ENCODE peak calls at places on chromosomes 4 and X, in nine cellular contexts. One of them, this sample, is unnamed. For H3K27me3 and H3K4me1, the result is how much of the 10 kb centered on the place peaks cover.

GRCh38 chr4:139692300-139693012 is 26.8 kb downstream of the MGST2 start:
- DNase-seq in H9: peak
- DNase-seq in lower lobe of right lung: no peak
- DNase-seq in IMR-90: no peak
- DNase-seq in ascending aorta: no peak
- DNase-seq in pancreas: no peak
- DNase-seq in Peyer's patch: no peak
- DNase-seq in endothelial cell of umbilical vein: peak
- DNase-seq in heart right ventricle: peak
- DNase-seq in this sample: no peak

GRCh38 chr4:166318810-166319525 is 445.9 kb downstream of the TLL1 start:
- DNase-seq in pancreas: no peak
- DNase-seq in ascending aorta: no peak
- DNase-seq in Peyer's patch: no peak
- DNase-seq in lower lobe of right lung: no peak
- DNase-seq in endothelial cell of umbilical vein: no peak
- DNase-seq in IMR-90: peak
- DNase-seq in H9: no peak
- DNase-seq in heart right ventricle: no peak
- DNase-seq in this sample: no peak

GRCh38 chr4:33411182-33411581 is 2691.0 kb downstream of the PCDH7 start:
- DNase-seq in endothelial cell of umbilical vein: no peak
- DNase-seq in IMR-90: no peak
- DNase-seq in lower lobe of right lung: no peak
- DNase-seq in ascending aorta: no peak
- DNase-seq in pancreas: no peak
- DNase-seq in H9: no peak
- DNase-seq in heart right ventricle: no peak
- DNase-seq in Peyer's patch: no peak
- DNase-seq in this sample: no peak

GRCh38 chrX:27976284-27976683 is 5.0 kb downstream of the DCAF8L1 start:
- DNase-seq in IMR-90: no peak
- DNase-seq in endothelial cell of umbilical vein: no peak
- DNase-seq in pancreas: no peak
- DNase-seq in lower lobe of right lung: no peak
- DNase-seq in H9: no peak
- DNase-seq in ascending aorta: no peak
- DNase-seq in Peyer's patch: no peak
- DNase-seq in heart right ventricle: peak
- DNase-seq in this sample: no peak

GRCh38 chr4:155509619-155510018 is 132.9 kb upstream of the MAP9 start:
- DNase-seq in lower lobe of right lung: no peak
- DNase-seq in H9: no peak
- DNase-seq in IMR-90: peak
- DNase-seq in ascending aorta: no peak
- DNase-seq in pancreas: no peak
- DNase-seq in Peyer's patch: no peak
- DNase-seq in endothelial cell of umbilical vein: peak
- DNase-seq in heart right ventricle: no peak
- DNase-seq in this sample: no peak

GRCh38 chr4:138290803-138291202 is 48.7 kb upstream of the SLC7A11 start:
- DNase-seq in ascending aorta: no peak
- DNase-seq in heart right ventricle: no peak
- DNase-seq in lower lobe of right lung: no peak
- DNase-seq in pancreas: no peak
- DNase-seq in IMR-90: no peak
- DNase-seq in endothelial cell of umbilical vein: no peak
- DNase-seq in H9: no peak
- DNase-seq in Peyer's patch: no peak
- DNase-seq in this sample: no peak

GRCh38 chr4:54498661-54499111 is 159.1 kb upstream of the KIT start:
- DNase-seq in IMR-90: peak
- DNase-seq in endothelial cell of umbilical vein: no peak
- DNase-seq in lower lobe of right lung: no peak
- DNase-seq in H9: no peak
- DNase-seq in Peyer's patch: no peak
- DNase-seq in heart right ventricle: no peak
- DNase-seq in ascending aorta: no peak
- DNase-seq in pancreas: no peak
- DNase-seq in this sample: no peak

GRCh38 chr4:129526812-129527211 is 430.9 kb downstream of the C4orf33 start:
- DNase-seq in IMR-90: no peak
- DNase-seq in H9: no peak
- DNase-seq in ascending aorta: no peak
- DNase-seq in pancreas: no peak
- DNase-seq in endothelial cell of umbilical vein: peak
- DNase-seq in Peyer's patch: no peak
- DNase-seq in heart right ventricle: no peak
- DNase-seq in lower lobe of right lung: no peak
- DNase-seq in this sample: no peak

GRCh38 chr4:11424896-11425295 is 3.8 kb downstream of the HS3ST1 start:
- DNase-seq in lower lobe of right lung: no peak
- DNase-seq in ascending aorta: no peak
- DNase-seq in H9: no peak
- DNase-seq in IMR-90: no peak
- DNase-seq in Peyer's patch: no peak
- DNase-seq in pancreas: no peak
- DNase-seq in endothelial cell of umbilical vein: no peak
- DNase-seq in heart right ventricle: no peak
- DNase-seq in this sample: no peak

GRCh38 chrX:48794993-48795501 is 6.8 kb upstream of the HDAC6 start:
- DNase-seq in pancreas: no peak
- DNase-seq in endothelial cell of umbilical vein: no peak
- DNase-seq in IMR-90: peak
- DNase-seq in ascending aorta: no peak
- DNase-seq in Peyer's patch: no peak
- DNase-seq in lower lobe of right lung: peak
- DNase-seq in heart right ventricle: no peak
- DNase-seq in H9: no peak
- DNase-seq in this sample: no peak

GRCh38 chr4:123043013-123043412 is 120.6 kb upstream of the NUDT6 start:
- DNase-seq in Peyer's patch: no peak
- DNase-seq in ascending aorta: no peak
- DNase-seq in pancreas: no peak
- DNase-seq in IMR-90: no peak
- DNase-seq in H9: no peak
- DNase-seq in endothelial cell of umbilical vein: no peak
- DNase-seq in lower lobe of right lung: no peak
- DNase-seq in heart right ventricle: no peak
- DNase-seq in this sample: no peak

GRCh38 chrX:48648299-48648698 is 35.3 kb upstream of the WAS start:
- DNase-seq in IMR-90: peak
- DNase-seq in H9: peak
- DNase-seq in heart right ventricle: peak
- DNase-seq in ascending aorta: no peak
- DNase-seq in lower lobe of right lung: no peak
- DNase-seq in endothelial cell of umbilical vein: peak
- DNase-seq in Peyer's patch: peak
- DNase-seq in pancreas: no peak
- DNase-seq in this sample: peak

GRCh38 chr4:71229477-71230257 is 109.2 kb upstream of the SLC4A4 start:
- DNase-seq in H9: peak
- DNase-seq in ascending aorta: no peak
- DNase-seq in heart right ventricle: no peak
- DNase-seq in endothelial cell of umbilical vein: peak
- DNase-seq in pancreas: peak
- DNase-seq in lower lobe of right lung: no peak
- DNase-seq in IMR-90: peak
- DNase-seq in Peyer's patch: peak
- DNase-seq in this sample: no peak

GRCh38 chrX:110301194-110301593 is 16.7 kb downstream of the AMMECR1 start:
- DNase-seq in ascending aorta: no peak
- DNase-seq in endothelial cell of umbilical vein: no peak
- DNase-seq in Peyer's patch: no peak
- DNase-seq in IMR-90: no peak
- DNase-seq in H9: no peak
- DNase-seq in heart right ventricle: no peak
- DNase-seq in lower lobe of right lung: no peak
- DNase-seq in pancreas: no peak
- DNase-seq in this sample: no peak

GRCh38 chrX:53374222-53374820 is 48.1 kb downstream of the SMC1A start:
- DNase-seq in ascending aorta: no peak
- DNase-seq in heart right ventricle: no peak
- DNase-seq in H9: no peak
- DNase-seq in lower lobe of right lung: no peak
- DNase-seq in IMR-90: peak
- DNase-seq in Peyer's patch: no peak
- DNase-seq in pancreas: no peak
- DNase-seq in endothelial cell of umbilical vein: no peak
- DNase-seq in this sample: no peak

GRCh38 chr4:166538491-166539005 is 665.5 kb downstream of the TLL1 start:
- DNase-seq in IMR-90: no peak
- DNase-seq in endothelial cell of umbilical vein: no peak
- DNase-seq in heart right ventricle: no peak
- DNase-seq in lower lobe of right lung: no peak
- DNase-seq in pancreas: no peak
- DNase-seq in Peyer's patch: no peak
- DNase-seq in ascending aorta: no peak
- DNase-seq in H9: no peak
- DNase-seq in this sample: no peak

GRCh38 chr4:13849778-13850177 is 222.3 kb upstream of the BOD1L1 start:
- DNase-seq in pancreas: no peak
- DNase-seq in heart right ventricle: no peak
- DNase-seq in Peyer's patch: no peak
- DNase-seq in H9: no peak
- DNase-seq in IMR-90: no peak
- DNase-seq in lower lobe of right lung: no peak
- DNase-seq in endothelial cell of umbilical vein: no peak
- DNase-seq in ascending aorta: no peak
- DNase-seq in this sample: no peak

GRCh38 chr4:139299536-139299935 is 1.8 kb upstream of the NAA15 start:
- DNase-seq in Peyer's patch: no peak
- DNase-seq in endothelial cell of umbilical vein: no peak
- DNase-seq in H9: no peak
- DNase-seq in lower lobe of right lung: no peak
- DNase-seq in pancreas: no peak
- DNase-seq in heart right ventricle: no peak
- DNase-seq in IMR-90: peak
- DNase-seq in ascending aorta: no peak
- DNase-seq in this sample: no peak

GRCh38 chrX:80285131-80285773 is 135.0 kb upstream of the TENT5D start:
- DNase-seq in endothelial cell of umbilical vein: no peak
- DNase-seq in H9: peak
- DNase-seq in IMR-90: peak
- DNase-seq in ascending aorta: no peak
- DNase-seq in lower lobe of right lung: no peak
- DNase-seq in pancreas: no peak
- DNase-seq in heart right ventricle: no peak
- DNase-seq in Peyer's patch: peak
- DNase-seq in this sample: no peak

GRCh38 chr4:26619784-26620183 is 35.9 kb downstream of the TBC1D19 start:
- DNase-seq in heart right ventricle: no peak
- DNase-seq in endothelial cell of umbilical vein: no peak
- DNase-seq in Peyer's patch: no peak
- DNase-seq in lower lobe of right lung: no peak
- DNase-seq in IMR-90: peak
- DNase-seq in H9: no peak
- DNase-seq in ascending aorta: no peak
- DNase-seq in pancreas: no peak
- DNase-seq in this sample: no peak

DNA sequence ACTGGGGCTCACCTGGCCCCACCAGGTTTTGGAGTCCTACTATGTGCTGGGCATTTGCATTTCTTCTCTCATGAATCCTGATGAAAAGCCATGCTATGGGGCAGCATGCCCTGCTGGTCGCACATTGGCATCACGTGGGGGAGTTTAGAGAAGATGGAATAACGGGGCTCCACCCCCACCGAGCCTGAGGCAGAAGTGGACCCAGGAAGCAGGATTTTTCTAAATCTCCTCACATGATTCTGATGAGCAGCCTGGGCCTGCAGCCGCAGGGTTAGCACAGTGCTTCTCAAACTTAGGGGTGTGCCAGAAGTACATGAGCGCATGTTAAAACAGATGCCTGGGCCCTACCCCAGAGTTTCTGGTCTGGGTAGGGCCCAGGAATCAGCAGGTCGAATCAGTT is 4.6 kb upstream of the SORCS2 start:
- DNase-seq in ascending aorta: no peak
- DNase-seq in endothelial cell of umbilical vein: no peak
- DNase-seq in IMR-90: no peak
- DNase-seq in heart right ventricle: no peak
- DNase-seq in lower lobe of right lung: peak
- DNase-seq in H9: no peak
- DNase-seq in pancreas: peak
- DNase-seq in Peyer's patch: peak
- DNase-seq in this sample: no peak
- H3K27me3 ChIP-seq in ascending aorta: under half
- H3K27me3 ChIP-seq in endothelial cell of umbilical vein: under half
- H3K27me3 ChIP-seq in IMR-90: half or more
- H3K27me3 ChIP-seq in heart right ventricle: under half
- H3K27me3 ChIP-seq in lower lobe of right lung: half or more
- H3K27me3 ChIP-seq in H9: under half
- H3K27me3 ChIP-seq in pancreas: under half
- H3K27me3 ChIP-seq in Peyer's patch: under half
- H3K27me3 ChIP-seq in this sample: under half

GRCh38 chrX:147072747-147073146 is 258.2 kb upstream of the CXorf51A start:
- DNase-seq in H9: no peak
- DNase-seq in endothelial cell of umbilical vein: no peak
- DNase-seq in Peyer's patch: no peak
- DNase-seq in IMR-90: no peak
- DNase-seq in pancreas: no peak
- DNase-seq in lower lobe of right lung: no peak
- DNase-seq in heart right ventricle: no peak
- DNase-seq in ascending aorta: no peak
- DNase-seq in this sample: no peak
- H3K27ac ChIP-seq in H9: no peak
- H3K27ac ChIP-seq in endothelial cell of umbilical vein: no peak
- H3K27ac ChIP-seq in Peyer's patch: no peak
- H3K27ac ChIP-seq in IMR-90: no peak
- H3K27ac ChIP-seq in pancreas: no peak
- H3K27ac ChIP-seq in lower lobe of right lung: no peak
- H3K27ac ChIP-seq in heart right ventricle: no peak
- H3K27ac ChIP-seq in ascending aorta: no peak
- H3K27ac ChIP-seq in this sample: no peak

DNA sequence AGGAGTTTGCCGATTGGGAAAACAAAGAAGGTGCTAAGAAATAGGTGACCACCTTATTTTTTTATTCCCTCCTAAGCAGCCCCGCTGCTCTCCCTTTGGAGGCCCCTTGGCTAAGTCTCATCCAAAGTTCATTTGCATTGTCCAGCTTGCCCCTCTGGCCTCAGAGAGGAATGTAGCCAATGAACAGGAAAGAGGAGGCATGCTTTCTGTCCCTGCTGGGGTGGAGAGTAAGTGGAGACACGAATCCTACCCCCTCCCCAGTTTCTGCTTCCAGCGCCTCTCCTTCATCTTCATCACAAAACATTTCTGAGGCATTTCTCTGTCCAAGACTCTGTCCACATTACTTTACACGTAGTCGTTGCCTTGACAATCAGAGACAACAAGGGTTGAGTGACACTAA is 38.7 kb downstream of the NLGN3 start:
- DNase-seq in ascending aorta: no peak
- DNase-seq in heart right ventricle: no peak
- DNase-seq in IMR-90: no peak
- DNase-seq in endothelial cell of umbilical vein: no peak
- DNase-seq in H9: no peak
- DNase-seq in lower lobe of right lung: no peak
- DNase-seq in pancreas: no peak
- DNase-seq in Peyer's patch: no peak
- DNase-seq in this sample: no peak
- H3K4me1 ChIP-seq in ascending aorta: under half
- H3K4me1 ChIP-seq in heart right ventricle: under half
- H3K4me1 ChIP-seq in IMR-90: under half
- H3K4me1 ChIP-seq in endothelial cell of umbilical vein: under half
- H3K4me1 ChIP-seq in H9: under half
- H3K4me1 ChIP-seq in lower lobe of right lung: under half
- H3K4me1 ChIP-seq in pancreas: under half
- H3K4me1 ChIP-seq in Peyer's patch: under half
- H3K4me1 ChIP-seq in this sample: under half

GRCh38 chr4:127623755-127624087 is 9.0 kb upstream of the INTU start:
- DNase-seq in ascending aorta: no peak
- DNase-seq in endothelial cell of umbilical vein: peak
- DNase-seq in IMR-90: peak
- DNase-seq in Peyer's patch: no peak
- DNase-seq in pancreas: no peak
- DNase-seq in lower lobe of right lung: no peak
- DNase-seq in H9: no peak
- DNase-seq in heart right ventricle: no peak
- DNase-seq in this sample: no peak
- H3K27me3 ChIP-seq in ascending aorta: under half
- H3K27me3 ChIP-seq in endothelial cell of umbilical vein: under half
- H3K27me3 ChIP-seq in IMR-90: under half
- H3K27me3 ChIP-seq in Peyer's patch: under half
- H3K27me3 ChIP-seq in pancreas: under half
- H3K27me3 ChIP-seq in lower lobe of right lung: under half
- H3K27me3 ChIP-seq in H9: under half
- H3K27me3 ChIP-seq in heart right ventricle: under half
- H3K27me3 ChIP-seq in this sample: under half

This sample was measured in CD8-positive, alpha-beta memory T cell.